ENCODE peak calls at places on chromosomes 13 and 19, in eight cellular contexts. N, K, G, I, D, A, Y and P are unnamed samples.

GRCh38 chr19:55005684-55006488 is 32.2 kb downstream of the GP6 start:
- DNase-seq in N (peak), K (peak), G (no peak), I (no peak), D (no peak), A (no peak), Y (no peak), P (no peak)

GRCh38 chr13:46686171-46686570 is 110.8 kb downstream of the ESD start:
- DNase-seq in N (no peak), K (no peak), G (no peak), I (no peak), D (no peak), A (no peak), Y (no peak), P (no peak)

GRCh38 chr13:110173247-110173818 is 133.6 kb downstream of the COL4A1 start:
- DNase-seq in N (no peak), K (no peak), G (no peak), I (no peak), D (no peak), A (no peak), Y (no peak), P (no peak)

GRCh38 chr13:44243198-44243852 is 130.3 kb upstream of the SERP2 start:
- DNase-seq in N (peak), K (peak), G (no peak), I (no peak), D (no peak), A (no peak), Y (no peak), P (peak)

GRCh38 chr19:48668761-48669160 is 4.1 kb downstream of the NTN5 start:
- DNase-seq in N (no peak), K (no peak), G (no peak), I (no peak), D (no peak), A (no peak), Y (no peak), P (no peak)

GRCh38 chr13:107743100-107743499 is 472.2 kb downstream of the LIG4 start:
- DNase-seq in N (no peak), K (no peak), G (no peak), I (no peak), D (no peak), A (no peak), Y (no peak), P (no peak)

GRCh38 chr19:48900477-48901452 is 653 bp downstream of the NUCB1 start:
- DNase-seq in N (peak), K (no peak), G (no peak), I (no peak), D (no peak), A (no peak), Y (no peak), P (peak)

GRCh38 chr13:48320906-48321510 is 17.5 kb downstream of the RB1 start:
- DNase-seq in N (no peak), K (no peak), G (no peak), I (no peak), D (no peak), A (no peak), Y (peak), P (no peak)

GRCh38 chr13:45468676-45469075 is 3.9 kb downstream of the COG3 start:
- DNase-seq in N (peak), K (no peak), G (no peak), I (no peak), D (no peak), A (no peak), Y (no peak), P (no peak)

GRCh38 chr13:97235549-97236206 is 13.5 kb downstream of the MBNL2 start:
- DNase-seq in N (no peak), K (no peak), G (no peak), I (no peak), D (no peak), A (no peak), Y (no peak), P (no peak)

GRCh38 chr13:20064128-20064527 is 96.7 kb downstream of the GJA3 start:
- DNase-seq in N (no peak), K (no peak), G (no peak), I (no peak), D (no peak), A (no peak), Y (no peak), P (no peak)

GRCh38 chr19:42563352-42564210 is 31.1 kb downstream of the CEACAM8 start:
- DNase-seq in N (peak), K (peak), G (no peak), I (no peak), D (no peak), A (peak), Y (no peak), P (peak)

GRCh38 chr13:104295537-104295936 is 1229.3 kb upstream of the SLC10A2 start:
- DNase-seq in N (no peak), K (no peak), G (no peak), I (no peak), D (no peak), A (no peak), Y (no peak), P (no peak)

GRCh38 chr13:30906411-30906990 is 430 bp downstream of the MEDAG start:
- DNase-seq in N (no peak), K (no peak), G (no peak), I (no peak), D (no peak), A (no peak), Y (no peak), P (no peak)

GRCh38 chr19:50844296-50844935 is 10.3 kb upstream of the KLK3 start:
- DNase-seq in N (no peak), K (no peak), G (no peak), I (no peak), D (no peak), A (no peak), Y (no peak), P (no peak)

GRCh38 chr19:52336117-52336811 is at the start of gene ZNF610:
- DNase-seq in N (peak), K (peak), G (no peak), I (peak), D (peak), A (peak), Y (peak), P (peak)

GRCh38 chr19:45468159-45468651 is 409 bp downstream of the FOSB start:
- DNase-seq in N (peak), K (peak), G (peak), I (no peak), D (no peak), A (no peak), Y (peak), P (peak)

GRCh38 chr13:41075485-41075884 is 14.2 kb downstream of the WBP4 start:
- DNase-seq in N (no peak), K (no peak), G (no peak), I (no peak), D (no peak), A (no peak), Y (no peak), P (no peak)

GRCh38 chr19:58350871-58351557 is 2.3 kb downstream of the A1BG start:
- DNase-seq in N (no peak), K (no peak), G (no peak), I (no peak), D (no peak), A (no peak), Y (no peak), P (no peak)

GRCh38 chr13:39269411-39269810 is 231.2 kb downstream of the NHLRC3 start:
- DNase-seq in N (no peak), K (no peak), G (no peak), I (no peak), D (no peak), A (no peak), Y (no peak), P (no peak)

GRCh38 chr13:40200273-40200978 is 466.0 kb downstream of the FOXO1 start:
- DNase-seq in N (no peak), K (no peak), G (no peak), I (no peak), D (no peak), A (no peak), Y (no peak), P (no peak)

GRCh38 chr19:18477042-18477760 is 39.3 kb upstream of the ISYNA1 start:
- DNase-seq in N (no peak), K (no peak), G (no peak), I (no peak), D (no peak), A (no peak), Y (no peak), P (no peak)

GRCh38 chr13:74573654-74574053 is 439.4 kb upstream of the KLF12 start:
- DNase-seq in N (no peak), K (peak), G (no peak), I (no peak), D (no peak), A (no peak), Y (no peak), P (no peak)

GRCh38 chr13:75661443-75661842 is 25.3 kb downstream of the LMO7 start:
- DNase-seq in N (no peak), K (no peak), G (no peak), I (no peak), D (no peak), A (no peak), Y (no peak), P (no peak)

GRCh38 chr13:42140494-42140893 is 92.0 kb downstream of the DGKH start:
- DNase-seq in N (peak), K (no peak), G (no peak), I (no peak), D (no peak), A (no peak), Y (no peak), P (no peak)

DNA sequence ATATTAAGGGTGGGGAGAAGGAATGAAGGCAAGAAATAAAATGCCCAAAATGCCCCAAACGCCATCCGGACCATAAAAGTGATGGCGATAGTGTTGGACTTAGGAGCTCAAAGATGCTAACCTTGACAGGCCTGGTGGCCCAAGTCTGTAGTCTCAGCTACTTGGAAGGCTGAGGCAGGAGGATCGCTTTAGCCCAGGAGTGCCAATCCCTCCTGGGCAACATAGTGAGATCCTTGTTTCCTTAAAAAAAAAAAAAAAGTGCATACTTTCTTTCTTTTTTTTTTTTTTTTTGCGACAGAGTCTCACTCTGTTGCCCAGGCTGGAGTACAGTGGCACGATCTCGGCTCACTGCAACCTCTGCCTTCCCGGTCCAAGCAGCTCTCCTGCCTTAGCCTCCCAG is 32.0 kb upstream of the MRI1 start:
- DNase-seq in N (no peak), K (no peak), G (no peak), I (no peak), D (no peak), A (no peak), Y (no peak), P (no peak)
- H3K4me3 ChIP-seq in N (peak), K (peak), G (peak), I (peak), D (peak), A (peak), Y (peak), P (peak)

GRCh38 chr13:26873174-26873698 is 112.7 kb upstream of the GPR12 start:
- DNase-seq in N (no peak), K (peak), G (no peak), I (no peak), D (no peak), A (no peak), Y (no peak), P (no peak)
- TF ChIP-seq CTCF in N (no peak), K (no peak), G (no peak), I (no peak), D (no peak), A (no peak), Y (no peak), P (no peak)

GRCh38 chr19:33227242-33227650 is 1.6 kb upstream of the SLC7A10 start:
- DNase-seq in N (no peak), K (no peak), G (no peak), I (no peak), D (no peak), A (no peak), Y (peak), P (peak)

GRCh38 chr19:33227870-33228599 is 2.4 kb upstream of the SLC7A10 start:
- DNase-seq in N (no peak), K (no peak), G (no peak), I (no peak), D (no peak), A (no peak), Y (no peak), P (no peak)

GRCh38 chr19:33225458-33225925 is at the start of gene SLC7A10:
- DNase-seq in N (no peak), K (peak), G (no peak), I (no peak), D (no peak), A (no peak), Y (no peak), P (no peak)

GRCh38 chr19:33224694-33225457 is 774 bp downstream of the SLC7A10 start:
- DNase-seq in N (no peak), K (no peak), G (no peak), I (no peak), D (no peak), A (no peak), Y (no peak), P (no peak)

GRCh38 chr19:33226550-33227241 is 1.0 kb upstream of the SLC7A10 start:
- DNase-seq in N (no peak), K (peak), G (no peak), I (no peak), D (no peak), A (no peak), Y (peak), P (no peak)
- H3K4me3 ChIP-seq in N (no peak), K (peak), G (peak), I (no peak), D (peak), A (no peak), Y (peak), P (no peak)

GRCh38 chr19:3667037-3667638 is 33.1 kb downstream of the PIP5K1C start:
- DNase-seq in N (no peak), K (no peak), G (no peak), I (no peak), D (no peak), A (no peak), Y (no peak), P (no peak)

GRCh38 chr19:3665681-3666544 is 34.4 kb downstream of the PIP5K1C start:
- DNase-seq in N (peak), K (peak), G (no peak), I (peak), D (no peak), A (no peak), Y (peak), P (peak)

GRCh38 chr19:3663838-3664237 is 36.4 kb downstream of the PIP5K1C start:
- DNase-seq in N (no peak), K (no peak), G (no peak), I (no peak), D (no peak), A (no peak), Y (no peak), P (no peak)

GRCh38 chr19:3667766-3668165 is 32.5 kb downstream of the PIP5K1C start:
- DNase-seq in N (no peak), K (no peak), G (no peak), I (no peak), D (no peak), A (no peak), Y (no peak), P (no peak)

DNA sequence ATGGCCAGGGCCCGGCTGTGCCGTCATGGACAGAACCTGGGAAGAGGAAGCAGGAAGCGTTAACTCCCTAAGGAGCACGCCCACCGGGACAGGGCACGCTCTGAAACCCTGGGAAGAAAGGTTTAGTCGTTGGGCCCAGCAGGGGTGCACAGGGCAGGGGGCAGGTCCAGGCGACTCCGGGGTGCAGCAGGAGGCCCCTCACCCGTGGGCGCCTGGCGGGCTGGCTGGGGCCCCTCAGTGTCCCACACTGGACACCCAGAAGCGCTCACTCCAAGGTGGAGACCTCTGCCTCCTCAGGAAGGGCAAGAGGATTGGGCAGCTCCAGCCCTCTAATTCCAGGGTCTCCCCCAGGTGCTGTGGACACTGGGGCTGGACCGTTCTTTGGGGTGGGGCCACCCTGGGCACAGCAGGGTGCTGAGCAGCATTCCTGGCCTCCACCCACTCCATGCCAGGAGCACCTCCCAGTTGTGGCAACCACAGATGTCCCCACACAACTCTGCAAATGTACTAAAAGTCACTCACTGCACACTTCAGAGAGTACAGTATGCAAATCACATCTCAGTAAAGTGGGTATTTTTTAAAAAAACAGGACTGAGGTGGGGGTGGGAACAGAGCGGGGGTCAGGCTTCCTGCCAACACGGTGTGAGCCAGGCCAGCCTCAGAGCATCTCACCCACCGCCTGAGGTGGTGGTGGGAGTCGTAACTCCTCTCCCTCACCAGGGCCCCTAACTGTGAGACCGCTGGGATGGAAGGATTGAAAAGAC is 35.2 kb downstream of the PIP5K1C start:
- DNase-seq in N (peak), K (no peak), G (no peak), I (no peak), D (no peak), A (no peak), Y (no peak), P (no peak)
- TF ChIP-seq CTCF in N (no peak), K (no peak), G (no peak), I (no peak), D (no peak), A (no peak), Y (no peak), P (no peak)